ENCODE peak calls at places on chromosomes 1 and 21, in five cellular contexts. E, Z, D, O and S are unnamed samples.

GRCh38 chr1:244918422-244919319 is 54.3 kb upstream of the HNRNPU start:
- DNase-seq in E (peak), Z (peak), D (peak), O (peak), S (peak)

GRCh38 chr1:44677201-44677520 is 2.6 kb downstream of the ARMH1 start:
- DNase-seq in E (no peak), Z (peak), D (no peak), O (peak), S (peak)

GRCh38 chr1:47776554-47777156 is 220.5 kb downstream of the TRABD2B start:
- DNase-seq in E (no peak), Z (no peak), D (no peak), O (no peak), S (no peak)

GRCh38 chr21:43318841-43319781 is 107.8 kb downstream of the SIK1 start:
- DNase-seq in E (no peak), Z (peak), D (no peak), O (peak), S (peak)

GRCh38 chr1:5992814-5993552 is 758 bp upstream of the NPHP4 start:
- DNase-seq in E (peak), Z (no peak), D (no peak), O (no peak), S (no peak)

GRCh38 chr1:7536891-7537591 is 234.1 kb upstream of the VAMP3 start:
- DNase-seq in E (no peak), Z (no peak), D (no peak), O (no peak), S (no peak)

GRCh38 chr1:201348211-201348566 is 29.3 kb downstream of the TNNT2 start:
- DNase-seq in E (peak), Z (peak), D (no peak), O (peak), S (peak)

GRCh38 chr1:78540056-78540455 is 49.3 kb downstream of the PTGFR start:
- DNase-seq in E (no peak), Z (peak), D (no peak), O (no peak), S (peak)

GRCh38 chr1:164855930-164856329 is 296.9 kb downstream of the PBX1 start:
- DNase-seq in E (no peak), Z (no peak), D (no peak), O (no peak), S (no peak)